ENCODE peak calls at places on chromosome 1, in eight cellular contexts. V is NCI-H748 treated with DMSO at 0.1 percent for 48 hours, L is D341Med, X is GM19239, F is brain microvascular endothelial cell, S is Caki2, U is smooth muscle cell of the brain vasculature, Y is cardiac fibroblast. G is an unnamed sample.

GRCh38 chr1:65014321-65014720 is 48.0 kb upstream of the JAK1 start:
- DNase-seq in Y (no peak), V (no peak), S (no peak), F (no peak), L (no peak), X (no peak), U (no peak), G (no peak)

GRCh38 chr1:23756676-23757075 is 13.4 kb downstream of the ELOA start:
- DNase-seq in F (peak; percentile 80), L (no peak), X (no peak), S (peak; percentile 41), U (no peak), Y (peak; percentile 16), V (no peak), G (no peak)

GRCh38 chr1:54122131-54122751 is 30.6 kb downstream of the CDCP2 start:
- DNase-seq in Y (no peak), X (no peak), V (no peak), U (no peak), L (no peak), F (no peak), S (no peak), G (no peak)

GRCh38 chr1:97006044-97006676 is 284.6 kb downstream of the PTBP2 start:
- DNase-seq in L (no peak), U (peak; percentile 63), X (no peak), F (peak; percentile 92), Y (peak; percentile 88), S (peak; percentile 18), V (no peak), G (no peak)

GRCh38 chr1:14363707-14364413 is 234.6 kb upstream of the KAZN start:
- DNase-seq in F (no peak), S (no peak), X (no peak), L (no peak), V (no peak), U (no peak), Y (no peak), G (no peak)

GRCh38 chr1:193729429-193729828 is 543.0 kb upstream of the B3GALT2 start:
- DNase-seq in V (no peak), X (no peak), Y (peak; percentile 10), S (no peak), L (no peak), U (no peak), F (peak; percentile 35), G (no peak)

GRCh38 chr1:59015708-59016107 is 231.9 kb upstream of the JUN start:
- DNase-seq in S (no peak), X (no peak), V (no peak), Y (peak; percentile 63), L (no peak), U (no peak), F (peak; percentile 81), G (peak; percentile 25)

GRCh38 chr1:114750780-114751179 is 7.0 kb downstream of the CSDE1 start:
- DNase-seq in V (no peak), Y (no peak), X (no peak), S (no peak), L (no peak), F (no peak), U (no peak), G (no peak)

GRCh38 chr1:2483970-2484369 is 7.9 kb downstream of the PLCH2 start:
- DNase-seq in V (no peak), X (no peak), U (no peak), L (no peak), S (no peak), Y (no peak), F (no peak), G (no peak)

GRCh38 chr1:71053146-71053545 is 5.5 kb upstream of the PTGER3 start:
- DNase-seq in F (no peak), X (no peak), S (no peak), V (no peak), U (no peak), Y (no peak), L (no peak), G (no peak)